ENCODE peak calls at places on chromosome 19, in four cellular contexts. N, W, L and G are unnamed samples.
A peak's percentile ranks its signal among the peaks of the same experiment; 100 is the strongest.

GRCh38 chr19:18091217-18091608 is 4.5 kb upstream of the IL12RB1 start:
- DNase-seq in W (no peak), N (peak; percentile 82), L (peak; percentile 71), G (no peak)

GRCh38 chr19:42174188-42174587 is 41.9 kb upstream of the POU2F2 start:
- DNase-seq in L (no peak), W (no peak), N (no peak), G (no peak)

GRCh38 chr19:1361601-1362384 is 21.9 kb upstream of the NDUFS7 start:
- DNase-seq in W (no peak), N (no peak), L (no peak), G (no peak)

GRCh38 chr19:58572026-58572817 is 913 bp downstream of the MZF1 start:
- DNase-seq in W (no peak), N (no peak), L (no peak), G (no peak)

GRCh38 chr19:4695224-4695731 is 25.1 kb upstream of the MYDGF start:
- DNase-seq in L (no peak), W (no peak), N (no peak), G (no peak)

GRCh38 chr19:1449467-1450442 is at the start of gene APC2:
- DNase-seq in W (peak; percentile 86), L (no peak), N (no peak), G (peak; percentile 78)

GRCh38 chr19:38739440-38740251 is 4.6 kb downstream of the CAPN12 start:
- DNase-seq in L (no peak), N (no peak), W (no peak), G (no peak)

GRCh38 chr19:29491995-29492577 is 33.7 kb upstream of the VSTM2B start:
- DNase-seq in N (no peak), W (no peak), L (no peak), G (no peak)

GRCh38 chr19:49690656-49691242 is at the start of gene CPT1C:
- DNase-seq in W (peak; percentile 88), L (peak; percentile 33), N (no peak), G (peak; percentile 94)

GRCh38 chr19:49361438-49362047 is 673 bp downstream of the TEAD2 start:
- DNase-seq in N (no peak), L (no peak), W (no peak), G (no peak)